ENCODE peak calls at places on chromosomes 6 and 20, in eight cellular contexts. M is CD8-positive, alpha-beta memory T cell; H is ovary; X is pancreas; Z is GM23248; G is tibial artery; A is fibroblast of lung; L is IMR-90. V is an unnamed sample. For H3K9me3 and H3K4me1, the result is how much of the 10 kb centered on the place peaks cover.

GRCh38 chr20:7161690-7162089 is 394.2 kb downstream of the BMP2 start:
- DNase-seq in M (no peak), H (no peak), X (no peak), Z (peak), G (no peak), A (peak), L (no peak), V (no peak)

GRCh38 chr20:40452758-40453157 is 236.3 kb downstream of the MAFB start:
- DNase-seq in M (no peak), H (no peak), X (no peak), Z (no peak), G (no peak), A (no peak), L (no peak), V (no peak)

GRCh38 chr6:56222509-56222908 is 24.9 kb downstream of the COL21A1 start:
- DNase-seq in M (no peak), H (no peak), X (no peak), Z (peak), G (no peak), A (peak), L (no peak), V (no peak)

GRCh38 chr6:72703093-72703492 is 81.2 kb downstream of the KCNQ5 start:
- DNase-seq in M (no peak), H (no peak), X (no peak), Z (no peak), G (no peak), A (no peak), L (no peak), V (no peak)

GRCh38 chr20:34989670-34990069 is 34.0 kb downstream of the MYH7B start:
- DNase-seq in M (no peak), H (no peak), X (no peak), Z (no peak), G (no peak), A (no peak), L (no peak), V (no peak)

GRCh38 chr6:83430606-83431544 is at the start of gene ME1:
- DNase-seq in M (no peak), H (peak), X (peak), Z (peak), G (peak), A (peak), L (peak), V (peak)

GRCh38 chr20:4509825-4510522 is 211.7 kb upstream of the PRND start:
- DNase-seq in M (no peak), H (no peak), X (no peak), Z (peak), G (no peak), A (peak), L (peak), V (no peak)

GRCh38 chr6:10303806-10304520 is 110.9 kb downstream of the TFAP2A start:
- DNase-seq in M (no peak), H (no peak), X (no peak), Z (no peak), G (no peak), A (peak), L (no peak), V (no peak)

GRCh38 chr6:113219783-113220182 is 637.4 kb upstream of the MARCKS start:
- DNase-seq in M (no peak), H (no peak), X (no peak), Z (no peak), G (no peak), A (no peak), L (no peak), V (no peak)

GRCh38 chr6:81144346-81144745 is 608.1 kb downstream of the TENT5A start:
- DNase-seq in M (no peak), H (no peak), X (no peak), Z (peak), G (no peak), A (peak), L (peak), V (no peak)

GRCh38 chr20:37380864-37381579 is 35.1 kb downstream of the SRC start:
- DNase-seq in M (no peak), H (peak), X (no peak), Z (no peak), G (no peak), A (no peak), L (no peak), V (no peak)

GRCh38 chr6:72534236-72534635 is 87.6 kb upstream of the KCNQ5 start:
- DNase-seq in M (no peak), H (no peak), X (no peak), Z (peak), G (no peak), A (no peak), L (no peak), V (no peak)

GRCh38 chr6:32087574-32088486 is 21.3 kb downstream of the TNXB start:
- DNase-seq in M (peak), H (peak), X (peak), Z (no peak), G (peak), A (peak), L (peak), V (peak)

GRCh38 chr6:15352884-15353283 is 107.0 kb downstream of the JARID2 start:
- DNase-seq in M (no peak), H (no peak), X (no peak), Z (no peak), G (no peak), A (peak), L (peak), V (no peak)

GRCh38 chr20:5989539-5989938 is 39.1 kb downstream of the MCM8 start:
- DNase-seq in M (no peak), H (no peak), X (no peak), Z (no peak), G (no peak), A (no peak), L (no peak), V (no peak)

GRCh38 chr6:2986722-2987196 is 12.9 kb upstream of the NQO2 start:
- DNase-seq in M (no peak), H (peak), X (no peak), Z (peak), G (no peak), A (peak), L (peak), V (no peak)

GRCh38 chr6:12592634-12593033 is 123.9 kb upstream of the PHACTR1 start:
- DNase-seq in M (no peak), H (no peak), X (no peak), Z (no peak), G (no peak), A (peak), L (no peak), V (no peak)

GRCh38 chr6:149031545-149032317 is 284.9 kb downstream of the UST start:
- DNase-seq in M (peak), H (peak), X (no peak), Z (peak), G (peak), A (peak), L (peak), V (no peak)

GRCh38 chr6:99814230-99814928 is 179.6 kb downstream of the MCHR2 start:
- DNase-seq in M (no peak), H (no peak), X (no peak), Z (no peak), G (no peak), A (no peak), L (no peak), V (no peak)

GRCh38 chr20:62014889-62015375 is 50.7 kb downstream of the TAF4 start:
- DNase-seq in M (peak), H (no peak), X (no peak), Z (no peak), G (no peak), A (no peak), L (no peak), V (no peak)

GRCh38 chr20:51610111-51610510 is 67.6 kb upstream of the NFATC2 start:
- DNase-seq in M (no peak), H (no peak), X (no peak), Z (no peak), G (no peak), A (no peak), L (no peak), V (no peak)

GRCh38 chr6:5567890-5568289 is 306.6 kb downstream of the FARS2 start:
- DNase-seq in M (no peak), H (no peak), X (no peak), Z (no peak), G (no peak), A (no peak), L (no peak), V (no peak)

GRCh38 chr20:53668981-53669380 is 75.3 kb upstream of the ZNF217 start:
- DNase-seq in M (no peak), H (no peak), X (no peak), Z (no peak), G (no peak), A (no peak), L (no peak), V (no peak)

GRCh38 chr6:157528931-157529653 is 148.1 kb downstream of the ZDHHC14 start:
- DNase-seq in M (no peak), H (no peak), X (no peak), Z (no peak), G (peak), A (peak), L (no peak), V (no peak)

GRCh38 chr6:83055366-83055964 is 10.2 kb downstream of the UBE3D start:
- DNase-seq in M (peak), H (peak), X (no peak), Z (peak), G (no peak), A (peak), L (peak), V (no peak)

GRCh38 chr6:32369678-32370077 is 2.0 kb downstream of the TSBP1 start:
- DNase-seq in M (no peak), H (no peak), X (no peak), Z (peak), G (no peak), A (peak), L (peak), V (no peak)

GRCh38 chr20:58236612-58237317 is 8.3 kb upstream of the ANKRD60 start:
- DNase-seq in M (peak), H (peak), X (peak), Z (peak), G (peak), A (peak), L (peak), V (peak)

GRCh38 chr20:10864076-10864672 is 190.4 kb upstream of the JAG1 start:
- DNase-seq in M (no peak), H (no peak), X (peak), Z (peak), G (no peak), A (peak), L (no peak), V (no peak)

GRCh38 chr20:56234110-56234509 is 14.4 kb upstream of the MC3R start:
- DNase-seq in M (no peak), H (no peak), X (no peak), Z (no peak), G (no peak), A (no peak), L (no peak), V (no peak)
- H3K9me3 ChIP-seq in M (under half), H (under half), X (under half), Z (under half), G (under half), A (under half), L (under half), V (under half)

GRCh38 chr6:53915292-53915691 is 120.5 kb downstream of the LRRC1 start:
- DNase-seq in M (no peak), H (no peak), X (no peak), Z (no peak), G (no peak), A (peak), L (peak), V (no peak)

GRCh38 chr6:53918854-53919253 is 124.0 kb downstream of the LRRC1 start:
- DNase-seq in M (no peak), H (no peak), X (no peak), Z (no peak), G (no peak), A (no peak), L (no peak), V (no peak)

GRCh38 chr6:53917464-53917842 is 122.6 kb downstream of the LRRC1 start:
- DNase-seq in M (no peak), H (no peak), X (no peak), Z (no peak), G (no peak), A (no peak), L (no peak), V (no peak)

GRCh38 chr6:53919881-53920360 is 125.1 kb downstream of the LRRC1 start:
- DNase-seq in M (no peak), H (no peak), X (no peak), Z (no peak), G (no peak), A (no peak), L (no peak), V (no peak)

DNA sequence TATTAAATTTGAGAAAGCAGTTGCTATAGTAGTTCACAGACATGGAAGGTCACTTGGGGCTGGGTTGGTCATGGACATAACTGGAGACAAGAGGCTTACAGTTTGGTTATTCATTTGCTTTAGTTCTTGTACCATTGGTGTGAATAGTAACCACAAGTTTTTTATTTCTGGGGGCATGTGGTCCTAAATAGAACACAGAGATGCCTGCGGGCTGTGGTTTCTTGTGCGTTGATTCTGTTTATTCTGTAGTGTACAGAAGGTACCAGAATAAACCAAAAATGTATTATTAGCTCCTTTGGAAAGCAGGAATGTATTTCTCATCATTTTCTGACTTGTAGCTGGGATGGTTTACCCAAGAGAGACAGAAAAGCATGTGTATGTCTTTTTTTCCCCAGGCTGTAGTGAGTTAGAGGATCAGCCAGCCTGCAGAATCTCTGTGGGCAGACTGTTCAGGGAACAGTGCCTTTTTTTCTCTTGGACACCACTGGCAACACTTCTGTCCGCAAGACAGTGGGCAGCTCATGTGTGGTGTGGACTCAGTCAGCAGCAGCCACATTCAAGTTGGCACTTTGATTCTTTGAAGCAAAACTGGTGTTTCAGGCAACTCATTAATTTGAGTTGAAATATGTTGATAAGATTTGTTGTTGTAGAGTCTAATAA is 122.1 kb downstream of the LRRC1 start:
- DNase-seq in M (no peak), H (no peak), X (no peak), Z (no peak), G (no peak), A (no peak), L (no peak), V (no peak)
- H3K4me1 ChIP-seq in M (under half), H (under half), X (under half), Z (under half), G (under half), A (under half), L (under half), V (under half)

GRCh38 chr20:41604002-41604401 is 14.2 kb downstream of the CHD6 start:
- DNase-seq in M (no peak), H (no peak), X (no peak), Z (no peak), G (no peak), A (no peak), L (no peak), V (no peak)

GRCh38 chr20:41601742-41602141 is 16.4 kb downstream of the CHD6 start:
- DNase-seq in M (no peak), H (no peak), X (no peak), Z (no peak), G (no peak), A (no peak), L (no peak), V (no peak)

GRCh38 chr20:41598719-41599118 is 19.5 kb downstream of the CHD6 start:
- DNase-seq in M (no peak), H (no peak), X (no peak), Z (no peak), G (no peak), A (no peak), L (no peak), V (no peak)

GRCh38 chr20:41599699-41600104 is 18.5 kb downstream of the CHD6 start:
- DNase-seq in M (no peak), H (no peak), X (no peak), Z (no peak), G (no peak), A (peak), L (no peak), V (no peak)

DNA sequence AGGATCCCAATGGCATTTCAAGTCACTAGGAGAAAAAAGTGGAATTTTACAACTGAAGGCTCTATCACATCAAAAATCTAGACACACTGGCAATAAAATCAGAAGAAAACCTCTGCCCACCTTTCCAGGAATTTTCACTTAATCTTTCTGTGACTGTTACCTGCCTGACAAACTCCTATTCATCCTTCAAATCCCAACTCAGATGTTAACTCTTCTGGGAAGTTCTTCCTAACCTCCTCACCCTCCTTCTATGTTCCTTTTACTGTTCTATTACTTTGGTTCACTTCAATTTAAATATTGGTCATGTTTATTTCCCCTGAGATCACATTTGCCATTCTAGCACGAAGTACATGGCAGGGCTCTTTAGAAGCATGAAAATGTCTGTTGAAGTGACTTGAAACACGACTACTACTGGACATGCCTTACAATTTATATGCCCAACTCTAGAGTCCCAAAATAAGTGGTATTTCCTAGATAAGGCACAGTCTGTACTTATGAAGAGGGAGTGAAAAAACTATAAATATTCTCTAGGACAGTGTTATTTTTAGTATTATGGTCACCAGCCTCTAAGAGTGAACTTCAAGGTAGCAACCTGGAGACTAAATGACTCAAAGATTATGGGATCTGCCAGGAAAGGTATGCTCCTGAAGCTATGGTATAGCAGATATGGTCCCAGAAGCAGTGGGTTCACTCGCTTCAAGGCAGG is 17.1 kb downstream of the CHD6 start:
- DNase-seq in M (no peak), H (no peak), X (no peak), Z (no peak), G (no peak), A (no peak), L (no peak), V (no peak)
- H3K9me3 ChIP-seq in M (under half), H (under half), X (under half), Z (under half), G (under half), A (under half), L (under half), V (under half)

GRCh38 chr6:158669145-158670035 is 19.5 kb downstream of the SYTL3 start:
- DNase-seq in M (no peak), H (no peak), X (no peak), Z (peak), G (no peak), A (peak), L (peak), V (peak)

GRCh38 chr6:158667360-158667981 is 17.6 kb downstream of the SYTL3 start:
- DNase-seq in M (no peak), H (no peak), X (no peak), Z (no peak), G (no peak), A (no peak), L (no peak), V (peak)

GRCh38 chr6:158668707-158669103 is 18.9 kb downstream of the SYTL3 start:
- DNase-seq in M (no peak), H (no peak), X (no peak), Z (no peak), G (no peak), A (no peak), L (no peak), V (peak)

GRCh38 chr6:158665332-158665731 is 15.5 kb downstream of the SYTL3 start:
- DNase-seq in M (no peak), H (no peak), X (no peak), Z (no peak), G (no peak), A (no peak), L (no peak), V (peak)

GRCh38 chr6:158666637-158667359 is 16.9 kb downstream of the SYTL3 start:
- DNase-seq in M (no peak), H (no peak), X (no peak), Z (peak), G (no peak), A (peak), L (peak), V (peak)
- H3K4me1 ChIP-seq in M (under half), H (under half), X (under half), Z (under half), G (under half), A (under half), L (under half), V (under half)

DNA sequence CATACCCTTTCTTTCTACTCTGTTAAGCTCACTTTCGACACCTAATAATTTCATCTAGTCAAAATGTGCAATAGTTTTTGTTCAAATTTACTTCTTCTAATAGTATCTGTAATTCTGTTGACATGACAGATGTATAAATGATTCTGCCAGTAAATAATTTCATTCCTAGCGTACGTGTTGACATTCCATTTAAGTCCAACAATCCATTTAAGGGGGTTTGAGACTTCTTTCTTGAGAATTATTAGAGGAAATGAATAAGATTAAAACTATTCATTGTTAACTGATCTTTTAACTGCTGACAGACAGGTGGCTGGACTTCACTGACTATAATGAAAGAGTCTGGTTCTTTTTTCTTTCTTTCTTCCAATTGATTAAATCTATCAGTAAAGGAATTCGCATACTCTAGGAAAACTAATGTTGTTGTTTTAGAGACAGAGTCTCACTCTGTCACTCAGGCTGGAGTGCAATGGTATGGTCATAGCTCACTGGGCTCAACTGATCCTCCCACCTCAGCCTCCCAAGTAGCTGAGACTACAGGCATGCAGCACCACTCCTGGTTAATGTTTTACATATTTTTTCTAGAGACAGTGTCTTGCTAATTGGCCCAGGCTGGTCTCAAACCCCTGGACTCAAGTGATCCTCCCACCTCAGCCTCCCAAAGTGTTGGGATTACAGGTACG is 55.9 kb downstream of the MAP3K5 start:
- DNase-seq in M (no peak), H (no peak), X (no peak), Z (no peak), G (no peak), A (peak), L (no peak), V (no peak)
- H3K9me3 ChIP-seq in M (under half), H (under half), X (under half), Z (under half), G (under half), A (under half), L (under half), V (under half)

DNA sequence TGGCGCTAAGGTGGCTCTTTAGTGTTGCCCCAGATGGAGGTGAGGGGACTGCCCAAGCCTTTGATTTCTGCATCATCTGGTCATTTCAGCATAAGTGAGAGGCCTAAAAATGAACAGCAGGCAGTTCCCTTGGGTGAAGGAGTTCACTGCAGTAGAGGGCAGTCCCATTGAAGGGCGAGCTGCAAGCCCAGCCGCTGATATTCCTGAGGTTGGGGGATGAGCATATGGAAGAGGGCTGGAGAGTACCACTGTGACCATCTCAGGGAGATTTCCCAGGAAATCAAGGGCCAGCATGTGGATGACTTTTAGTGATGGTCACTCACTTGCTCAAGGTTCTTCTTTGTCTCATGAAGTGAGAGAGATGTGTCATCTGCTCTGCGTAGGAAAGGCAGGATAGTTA is 9.3 kb downstream of the TOX2 start:
- DNase-seq in M (no peak), H (no peak), X (no peak), Z (no peak), G (peak), A (no peak), L (no peak), V (no peak)
- H3K4me1 ChIP-seq in M (under half), H (under half), X (under half), Z (under half), G (under half), A (under half), L (under half), V (under half)